ENCODE peak calls at places on chromosomes 2 and 18, in six cellular contexts. One of them, this sample, is unnamed.

GRCh38 chr2:232324778-232325177 is 53.8 kb upstream of the ALPP start:
- DNase-seq in effector memory CD8-positive, alpha-beta T cell: no peak
- DNase-seq in NCI-H774: no peak
- DNase-seq in T-helper 17 cell: no peak
- DNase-seq in GM12892: no peak
- DNase-seq in NCI-H748 treated with DMSO at 0.1 percent for 48 hours: no peak
- DNase-seq in this sample: no peak

GRCh38 chr18:44143054-44143453 is 537.6 kb upstream of the SETBP1 start:
- DNase-seq in effector memory CD8-positive, alpha-beta T cell: no peak
- DNase-seq in NCI-H774: no peak
- DNase-seq in T-helper 17 cell: no peak
- DNase-seq in GM12892: no peak
- DNase-seq in NCI-H748 treated with DMSO at 0.1 percent for 48 hours: no peak
- DNase-seq in this sample: no peak

GRCh38 chr18:55265916-55266488 is 306.7 kb upstream of the CCDC68 start:
- DNase-seq in effector memory CD8-positive, alpha-beta T cell: no peak
- DNase-seq in NCI-H774: no peak
- DNase-seq in T-helper 17 cell: no peak
- DNase-seq in GM12892: no peak
- DNase-seq in NCI-H748 treated with DMSO at 0.1 percent for 48 hours: no peak
- DNase-seq in this sample: no peak

GRCh38 chr2:120509213-120509815 is 163.4 kb downstream of the INHBB start:
- DNase-seq in effector memory CD8-positive, alpha-beta T cell: no peak
- DNase-seq in NCI-H774: no peak
- DNase-seq in T-helper 17 cell: no peak
- DNase-seq in GM12892: no peak
- DNase-seq in NCI-H748 treated with DMSO at 0.1 percent for 48 hours: no peak
- DNase-seq in this sample: no peak

GRCh38 chr18:77103181-77103875 is 29.3 kb downstream of the MBP start:
- DNase-seq in effector memory CD8-positive, alpha-beta T cell: no peak
- DNase-seq in NCI-H774: no peak
- DNase-seq in T-helper 17 cell: no peak
- DNase-seq in GM12892: no peak
- DNase-seq in NCI-H748 treated with DMSO at 0.1 percent for 48 hours: no peak
- DNase-seq in this sample: no peak

GRCh38 chr2:182668671-182669070 is 47.4 kb upstream of the DNAJC10 start:
- DNase-seq in effector memory CD8-positive, alpha-beta T cell: no peak
- DNase-seq in NCI-H774: peak
- DNase-seq in T-helper 17 cell: no peak
- DNase-seq in GM12892: no peak
- DNase-seq in NCI-H748 treated with DMSO at 0.1 percent for 48 hours: peak
- DNase-seq in this sample: peak

GRCh38 chr2:215465246-215465645 is 29.4 kb upstream of the FN1 start:
- DNase-seq in effector memory CD8-positive, alpha-beta T cell: no peak
- DNase-seq in NCI-H774: no peak
- DNase-seq in T-helper 17 cell: no peak
- DNase-seq in GM12892: no peak
- DNase-seq in NCI-H748 treated with DMSO at 0.1 percent for 48 hours: peak
- DNase-seq in this sample: no peak

GRCh38 chr2:193963472-193964119 is 1693.4 kb upstream of the SLC39A10 start:
- DNase-seq in effector memory CD8-positive, alpha-beta T cell: no peak
- DNase-seq in NCI-H774: no peak
- DNase-seq in T-helper 17 cell: no peak
- DNase-seq in GM12892: no peak
- DNase-seq in NCI-H748 treated with DMSO at 0.1 percent for 48 hours: peak
- DNase-seq in this sample: no peak

GRCh38 chr2:37713258-37713700 is 41.8 kb upstream of the CDC42EP3 start:
- DNase-seq in effector memory CD8-positive, alpha-beta T cell: no peak
- DNase-seq in NCI-H774: no peak
- DNase-seq in T-helper 17 cell: no peak
- DNase-seq in GM12892: no peak
- DNase-seq in NCI-H748 treated with DMSO at 0.1 percent for 48 hours: no peak
- DNase-seq in this sample: no peak

GRCh38 chr18:53796042-53796729 is 428.3 kb downstream of the MBD2 start:
- DNase-seq in effector memory CD8-positive, alpha-beta T cell: no peak
- DNase-seq in NCI-H774: no peak
- DNase-seq in T-helper 17 cell: no peak
- DNase-seq in GM12892: no peak
- DNase-seq in NCI-H748 treated with DMSO at 0.1 percent for 48 hours: no peak
- DNase-seq in this sample: no peak

GRCh38 chr2:186695081-186695756 is 1.4 kb downstream of the FAM171B start:
- DNase-seq in effector memory CD8-positive, alpha-beta T cell: no peak
- DNase-seq in NCI-H774: no peak
- DNase-seq in T-helper 17 cell: no peak
- DNase-seq in GM12892: no peak
- DNase-seq in NCI-H748 treated with DMSO at 0.1 percent for 48 hours: peak
- DNase-seq in this sample: no peak

GRCh38 chr2:172239944-172240590 is 137.4 kb upstream of the DLX2 start:
- DNase-seq in effector memory CD8-positive, alpha-beta T cell: no peak
- DNase-seq in NCI-H774: no peak
- DNase-seq in T-helper 17 cell: no peak
- DNase-seq in GM12892: no peak
- DNase-seq in NCI-H748 treated with DMSO at 0.1 percent for 48 hours: no peak
- DNase-seq in this sample: no peak

GRCh38 chr18:79588636-79589481 is 90.7 kb upstream of the CTDP1 start:
- DNase-seq in effector memory CD8-positive, alpha-beta T cell: no peak
- DNase-seq in NCI-H774: no peak
- DNase-seq in T-helper 17 cell: no peak
- DNase-seq in GM12892: no peak
- DNase-seq in NCI-H748 treated with DMSO at 0.1 percent for 48 hours: no peak
- DNase-seq in this sample: peak

GRCh38 chr2:50546790-50547189 is 485.1 kb downstream of the NRXN1 start:
- DNase-seq in effector memory CD8-positive, alpha-beta T cell: no peak
- DNase-seq in NCI-H774: no peak
- DNase-seq in T-helper 17 cell: no peak
- DNase-seq in GM12892: no peak
- DNase-seq in NCI-H748 treated with DMSO at 0.1 percent for 48 hours: peak
- DNase-seq in this sample: no peak

GRCh38 chr2:47264183-47264582 is 109.1 kb upstream of the STPG4 start:
- DNase-seq in effector memory CD8-positive, alpha-beta T cell: no peak
- DNase-seq in NCI-H774: no peak
- DNase-seq in T-helper 17 cell: no peak
- DNase-seq in GM12892: no peak
- DNase-seq in NCI-H748 treated with DMSO at 0.1 percent for 48 hours: no peak
- DNase-seq in this sample: peak

GRCh38 chr2:3641841-3642421 is 16.1 kb upstream of the ALLC start:
- DNase-seq in effector memory CD8-positive, alpha-beta T cell: no peak
- DNase-seq in NCI-H774: no peak
- DNase-seq in T-helper 17 cell: no peak
- DNase-seq in GM12892: no peak
- DNase-seq in NCI-H748 treated with DMSO at 0.1 percent for 48 hours: no peak
- DNase-seq in this sample: peak

GRCh38 chr2:148756292-148756975 is 111.9 kb downstream of the EPC2 start:
- DNase-seq in effector memory CD8-positive, alpha-beta T cell: no peak
- DNase-seq in NCI-H774: no peak
- DNase-seq in T-helper 17 cell: no peak
- DNase-seq in GM12892: no peak
- DNase-seq in NCI-H748 treated with DMSO at 0.1 percent for 48 hours: no peak
- DNase-seq in this sample: no peak

GRCh38 chr2:99572380-99572779 is 82.6 kb upstream of the REV1 start:
- DNase-seq in effector memory CD8-positive, alpha-beta T cell: no peak
- DNase-seq in NCI-H774: no peak
- DNase-seq in T-helper 17 cell: no peak
- DNase-seq in GM12892: no peak
- DNase-seq in NCI-H748 treated with DMSO at 0.1 percent for 48 hours: peak
- DNase-seq in this sample: peak